ENCODE peak calls at places on chromosomes 16 and 17, in five cellular contexts. W is mesendoderm, S is trophoblast cell, N is IMR-90, C is H1. K is an unnamed sample. For H3K36me3, the result is how much of the 10 kb centered on the place peaks cover.

GRCh38 chr17:4497101-4497824 is 1.4 kb upstream of the SPNS2 start:
- DNase-seq in W (no peak), S (peak), N (peak), C (no peak), K (no peak)

GRCh38 chr16:55834044-55834443 is 1.1 kb upstream of the CES1 start:
- DNase-seq in W (no peak), S (no peak), N (no peak), C (no peak), K (no peak)

GRCh38 chr17:73798111-73798748 is 154.0 kb upstream of the SDK2 start:
- DNase-seq in W (no peak), S (no peak), N (peak), C (no peak), K (no peak)

GRCh38 chr17:68238894-68239293 is 8.9 kb upstream of the AMZ2 start:
- DNase-seq in W (no peak), S (no peak), N (no peak), C (no peak), K (no peak)

GRCh38 chr17:7204828-7205461 is 14.7 kb downstream of the DLG4 start:
- DNase-seq in W (peak), S (peak), N (peak), C (peak), K (peak)

GRCh38 chr16:52069866-52070265 is 477.1 kb downstream of the TOX3 start:
- DNase-seq in W (peak), S (peak), N (peak), C (no peak), K (peak)

GRCh38 chr17:45719335-45720071 is 64.6 kb upstream of the CRHR1 start:
- DNase-seq in W (peak), S (peak), N (peak), C (no peak), K (no peak)

GRCh38 chr16:69838417-69838990 is 76.4 kb downstream of the WWP2 start:
- DNase-seq in W (no peak), S (no peak), N (no peak), C (no peak), K (no peak)

GRCh38 chr17:31448467-31449077 is 57.1 kb downstream of the RAB11FIP4 start:
- DNase-seq in W (peak), S (peak), N (peak), C (no peak), K (no peak)

GRCh38 chr17:31564883-31565297 is 173.4 kb downstream of the RAB11FIP4 start:
- DNase-seq in W (peak), S (peak), N (peak), C (no peak), K (no peak)

GRCh38 chr17:44862278-44862914 is 14.7 kb downstream of the HIGD1B start:
- DNase-seq in W (no peak), S (no peak), N (no peak), C (no peak), K (no peak)

GRCh38 chr17:6028294-6028693 is 41.9 kb upstream of the WSCD1 start:
- DNase-seq in W (no peak), S (no peak), N (no peak), C (no peak), K (no peak)

GRCh38 chr17:72422505-72423285 is 301.9 kb downstream of the SOX9 start:
- DNase-seq in W (peak), S (peak), N (peak), C (no peak), K (no peak)

GRCh38 chr17:8015957-8016631 is 13.7 kb downstream of the GUCY2D start:
- DNase-seq in W (no peak), S (no peak), N (no peak), C (no peak), K (no peak)

GRCh38 chr16:48897698-48898205 is 287.8 kb upstream of the N4BP1 start:
- DNase-seq in W (no peak), S (no peak), N (no peak), C (no peak), K (no peak)

GRCh38 chr16:57475711-57476339 is 10.5 kb downstream of the DOK4 start:
- DNase-seq in W (peak), S (peak), N (peak), C (peak), K (no peak)

GRCh38 chr16:89171216-89172170 is at the start of gene CDH15:
- DNase-seq in W (peak), S (peak), N (peak), C (peak), K (peak)

GRCh38 chr17:73182616-73183310 is 10.1 kb upstream of the COG1 start:
- DNase-seq in W (no peak), S (no peak), N (no peak), C (no peak), K (no peak)

GRCh38 chr17:4156750-4157381 is 13.9 kb downstream of the CYB5D2 start:
- DNase-seq in W (peak), S (no peak), N (no peak), C (no peak), K (no peak)

GRCh38 chr16:64771273-64771672 is 350.6 kb downstream of the CDH11 start:
- DNase-seq in W (no peak), S (no peak), N (no peak), C (no peak), K (no peak)

GRCh38 chr16:76193851-76194620 is 83.2 kb upstream of the CNTNAP4 start:
- DNase-seq in W (no peak), S (no peak), N (no peak), C (no peak), K (no peak)

GRCh38 chr17:8359769-8360168 is 16.7 kb downstream of the KRABD2 start:
- DNase-seq in W (peak), S (peak), N (peak), C (no peak), K (no peak)

GRCh38 chr16:84423416-84423837 is 55.1 kb downstream of the ATP2C2 start:
- DNase-seq in W (peak), S (peak), N (peak), C (no peak), K (no peak)

GRCh38 chr17:16269658-16270057 is 52.6 kb downstream of the PIGL start:
- DNase-seq in W (no peak), S (no peak), N (peak), C (no peak), K (no peak)

GRCh38 chr17:7912927-7913524 is 3.1 kb downstream of the RNF227 start:
- DNase-seq in W (peak), S (peak), N (peak), C (no peak), K (peak)

GRCh38 chr17:45090711-45091110 is 29.6 kb downstream of the NMT1 start:
- DNase-seq in W (peak), S (no peak), N (peak), C (no peak), K (no peak)

GRCh38 chr17:68441064-68441770 is 16.1 kb downstream of the WIPI1 start:
- DNase-seq in W (no peak), S (peak), N (peak), C (no peak), K (no peak)

GRCh38 chr17:72463287-72464102 is 342.7 kb downstream of the SOX9 start:
- DNase-seq in W (no peak), S (peak), N (no peak), C (no peak), K (no peak)

GRCh38 chr17:21285164-21286065 is 904 bp downstream of the MAP2K3 start:
- DNase-seq in W (no peak), S (peak), N (peak), C (no peak), K (no peak)

DNA sequence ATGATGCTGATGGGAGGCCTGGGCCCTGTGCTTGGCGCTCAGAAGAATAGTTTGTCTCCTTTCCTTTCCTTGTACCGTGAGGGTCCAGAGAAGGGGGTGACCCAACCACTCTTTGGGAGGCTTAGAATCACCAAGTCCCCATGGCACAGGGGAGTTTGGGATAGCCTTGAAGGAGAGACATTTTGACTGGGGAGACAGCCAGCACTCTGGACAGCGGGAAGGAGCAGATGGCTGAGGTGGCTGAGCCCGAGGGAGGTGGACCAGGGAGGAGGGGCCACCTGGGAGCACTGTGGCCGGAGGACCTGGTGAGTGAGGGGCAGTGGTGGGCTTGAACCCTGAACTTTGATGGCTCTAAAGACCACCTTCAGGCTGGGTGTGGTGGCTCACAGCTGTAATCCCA is 18.2 kb downstream of the MGAT5B start:
- DNase-seq in W (no peak), S (no peak), N (no peak), C (no peak), K (no peak)
- H4K8ac ChIP-seq in W (no peak), S (no peak), N (no peak), C (no peak), K (no peak)

GRCh38 chr16:26550111-26550610 is 516.6 kb upstream of the C16orf82 start:
- DNase-seq in W (peak), S (peak), N (no peak), C (no peak), K (no peak)
- H3K36me3 ChIP-seq in W (under half), S (under half), N (under half), C (under half), K (under half)

GRCh38 chr16:15677447-15677846 is 27.4 kb downstream of the NDE1 start:
- DNase-seq in W (no peak), S (no peak), N (no peak), C (no peak), K (no peak)

GRCh38 chr16:15674571-15674970 is 24.5 kb downstream of the NDE1 start:
- DNase-seq in W (no peak), S (no peak), N (no peak), C (no peak), K (no peak)

GRCh38 chr16:15676506-15676905 is 26.5 kb downstream of the NDE1 start:
- DNase-seq in W (no peak), S (no peak), N (no peak), C (no peak), K (no peak)

GRCh38 chr16:15671530-15672117 is 21.6 kb downstream of the NDE1 start:
- DNase-seq in W (no peak), S (no peak), N (no peak), C (no peak), K (no peak)

DNA sequence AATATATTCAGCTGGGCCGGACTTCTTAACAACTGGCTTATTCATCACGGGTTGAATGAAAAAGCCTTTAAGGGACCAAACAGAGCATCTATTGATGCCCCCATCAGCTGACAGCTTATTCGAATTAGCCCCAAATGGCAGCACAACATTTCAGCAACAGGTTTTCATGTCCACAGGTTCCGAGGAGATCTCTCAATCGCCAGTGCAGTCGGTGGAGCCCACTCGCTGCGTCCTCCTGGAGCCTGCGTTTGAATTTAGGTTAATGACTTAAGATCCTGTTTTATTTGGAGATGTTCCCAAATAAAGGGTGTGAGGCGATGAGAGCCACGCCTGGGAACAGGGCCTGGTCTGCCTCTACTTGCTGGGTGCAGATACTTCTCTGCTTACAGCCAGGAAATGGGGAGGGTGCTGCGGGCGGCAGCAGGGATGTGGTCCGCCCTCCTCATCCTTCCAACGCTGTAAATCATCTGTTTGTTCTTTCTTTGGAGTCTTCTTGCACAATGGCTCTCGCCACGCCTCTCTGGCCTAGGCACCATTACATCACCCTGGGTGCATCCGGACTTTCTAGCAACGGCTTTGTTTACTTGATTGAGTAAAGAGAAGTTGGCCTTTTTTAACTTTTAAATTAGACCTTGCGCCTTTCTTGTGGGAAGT is 22.6 kb downstream of the NDE1 start:
- DNase-seq in W (peak), S (peak), N (peak), C (no peak), K (no peak)
- H3K18ac ChIP-seq in W (no peak), S (no peak), N (peak), C (no peak), K (no peak)

GRCh38 chr16:20153444-20153843 is 79.8 kb upstream of the GPR139 start:
- DNase-seq in W (no peak), S (no peak), N (no peak), C (no peak), K (no peak)
- H4K8ac ChIP-seq in W (no peak), S (no peak), N (no peak), C (no peak), K (no peak)

GRCh38 chr16:630024-630814 is 566 bp upstream of the WFIKKN1 start:
- DNase-seq in W (peak), S (no peak), N (no peak), C (no peak), K (no peak)
- H3K36me3 ChIP-seq in W (under half), S (half or more), N (under half), C (under half), K (under half)

GRCh38 chr16:50334106-50334975 is 34.4 kb downstream of the BRD7 start:
- DNase-seq in W (no peak), S (no peak), N (peak), C (no peak), K (no peak)
- H3K18ac ChIP-seq in W (no peak), S (peak), N (peak), C (no peak), K (peak)

DNA sequence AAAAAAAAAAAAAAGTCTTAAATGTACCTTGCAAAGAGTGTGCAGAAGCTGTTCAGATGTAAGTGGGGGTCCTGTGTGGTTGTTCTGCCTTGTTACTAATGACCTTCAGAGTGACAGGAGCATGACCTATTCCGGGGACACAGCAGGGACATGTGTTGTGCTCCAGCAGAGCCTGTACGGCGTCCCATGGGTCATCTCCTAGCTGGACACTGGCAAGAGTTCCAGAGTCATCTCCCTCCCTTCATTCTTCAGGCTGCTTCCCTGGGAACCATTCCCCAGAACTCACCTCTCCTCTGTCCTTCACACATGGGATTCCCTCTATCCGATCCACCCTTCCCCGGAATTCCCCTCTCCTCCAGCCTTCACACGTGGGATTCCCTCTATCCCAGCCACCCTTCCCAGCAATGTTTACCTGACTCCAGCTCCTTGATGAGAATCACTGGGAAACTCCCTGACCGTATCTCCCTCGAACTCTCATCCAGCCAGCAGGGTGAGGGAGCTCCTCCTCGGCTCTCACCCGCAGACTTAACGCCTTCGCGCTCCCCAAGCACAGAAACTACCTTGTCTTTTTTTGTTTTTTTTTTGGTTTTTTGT is 85.8 kb downstream of the MRM3 start:
- DNase-seq in W (no peak), S (no peak), N (peak), C (no peak), K (no peak)
- H4K8ac ChIP-seq in W (no peak), S (no peak), N (no peak), C (no peak), K (no peak)

K was measured in neuronal stem cell.